ENCODE peak calls at places on chromosomes 12 and 14, in six cellular contexts. X, F, V, Z, W and J are unnamed samples. For H3K9me3, the result is how much of the 10 kb centered on the place peaks cover.

GRCh38 chr12:111076611-111077451 is 156.5 kb upstream of the MYL2 start:
- DNase-seq in X (no peak), F (no peak), V (no peak), Z (no peak), W (no peak), J (no peak)

GRCh38 chr12:57726884-57727757 is 11.4 kb downstream of the AGAP2 start:
- DNase-seq in X (no peak), F (no peak), V (peak), Z (no peak), W (no peak), J (peak)

GRCh38 chr14:52314521-52315354 is 626 bp downstream of the PTGER2 start:
- DNase-seq in X (peak), F (no peak), V (peak), Z (no peak), W (no peak), J (peak)

GRCh38 chr14:93231129-93231979 is 24.3 kb downstream of the UBR7 start:
- DNase-seq in X (no peak), F (no peak), V (peak), Z (no peak), W (no peak), J (peak)

GRCh38 chr12:22283006-22283506 is 51.5 kb downstream of the ST8SIA1 start:
- DNase-seq in X (no peak), F (no peak), V (no peak), Z (no peak), W (no peak), J (no peak)

GRCh38 chr12:9897524-9897923 is 16.2 kb downstream of the KLRF2 start:
- DNase-seq in X (no peak), F (no peak), V (no peak), Z (no peak), W (no peak), J (no peak)

GRCh38 chr14:59343585-59343984 is 121.6 kb downstream of the GPR135 start:
- DNase-seq in X (no peak), F (no peak), V (peak), Z (no peak), W (no peak), J (peak)

GRCh38 chr14:99395904-99396530 is 84.6 kb downstream of the SETD3 start:
- DNase-seq in X (no peak), F (no peak), V (no peak), Z (no peak), W (no peak), J (no peak)

GRCh38 chr14:78758333-78758732 is 588.2 kb downstream of the NRXN3 start:
- DNase-seq in X (peak), F (no peak), V (no peak), Z (peak), W (no peak), J (peak)

GRCh38 chr14:40616579-40616978 is 990.1 kb upstream of the LRFN5 start:
- DNase-seq in X (no peak), F (no peak), V (no peak), Z (no peak), W (no peak), J (no peak)

GRCh38 chr14:65277580-65278270 is 134.8 kb upstream of the FUT8 start:
- DNase-seq in X (no peak), F (no peak), V (no peak), Z (no peak), W (no peak), J (no peak)

GRCh38 chr12:45292486-45293195 is 76.7 kb downstream of the ANO6 start:
- DNase-seq in X (no peak), F (no peak), V (no peak), Z (no peak), W (no peak), J (no peak)

GRCh38 chr14:51972566-51972965 is 16.8 kb upstream of the RTRAF start:
- DNase-seq in X (no peak), F (no peak), V (no peak), Z (no peak), W (no peak), J (no peak)

GRCh38 chr12:67697981-67698380 is 49.4 kb downstream of the DYRK2 start:
- DNase-seq in X (no peak), F (no peak), V (no peak), Z (no peak), W (no peak), J (no peak)

GRCh38 chr12:62469704-62470103 is 3.1 kb downstream of the MON2 start:
- DNase-seq in X (no peak), F (no peak), V (no peak), Z (no peak), W (no peak), J (no peak)

GRCh38 chr12:113427882-113428281 is 5.7 kb downstream of the SDSL start:
- DNase-seq in X (no peak), F (no peak), V (no peak), Z (no peak), W (no peak), J (no peak)

GRCh38 chr12:107415066-107415465 is 270.5 kb upstream of the PWP1 start:
- DNase-seq in X (no peak), F (no peak), V (no peak), Z (no peak), W (no peak), J (no peak)

GRCh38 chr12:98635657-98636323 is 8.8 kb downstream of the IKBIP start:
- DNase-seq in X (no peak), F (no peak), V (no peak), Z (no peak), W (no peak), J (no peak)

GRCh38 chr14:90447720-90448497 is 51.1 kb downstream of the CALM1 start:
- DNase-seq in X (no peak), F (no peak), V (no peak), Z (peak), W (no peak), J (no peak)

GRCh38 chr14:55756563-55756962 is 176.6 kb downstream of the KTN1 start:
- DNase-seq in X (no peak), F (no peak), V (no peak), Z (no peak), W (no peak), J (no peak)

GRCh38 chr12:29145372-29146170 is 3.5 kb upstream of the FAR2 start:
- DNase-seq in X (no peak), F (no peak), V (no peak), Z (no peak), W (no peak), J (no peak)

GRCh38 chr14:92470215-92470614 is 43.4 kb upstream of the RIN3 start:
- DNase-seq in X (no peak), F (no peak), V (no peak), Z (no peak), W (no peak), J (no peak)

GRCh38 chr12:106000376-106001104 is 138.2 kb downstream of the NUAK1 start:
- DNase-seq in X (no peak), F (no peak), V (no peak), Z (no peak), W (no peak), J (no peak)

GRCh38 chr12:101670007-101670671 is 27.3 kb upstream of the CHPT1 start:
- DNase-seq in X (peak), F (peak), V (no peak), Z (peak), W (no peak), J (peak)

GRCh38 chr12:11621797-11622423 is 27.6 kb upstream of the ETV6 start:
- DNase-seq in X (no peak), F (no peak), V (no peak), Z (no peak), W (no peak), J (peak)

GRCh38 chr12:31732926-31733548 is 4.2 kb upstream of the AMN1 start:
- DNase-seq in X (no peak), F (no peak), V (no peak), Z (peak), W (no peak), J (no peak)

GRCh38 chr12:77130193-77130592 is 64.8 kb upstream of the E2F7 start:
- DNase-seq in X (no peak), F (no peak), V (no peak), Z (no peak), W (no peak), J (no peak)

GRCh38 chr14:71444030-71444822 is 488.0 kb upstream of the RGS6 start:
- DNase-seq in X (no peak), F (no peak), V (no peak), Z (no peak), W (no peak), J (no peak)

GRCh38 chr14:49139593-49139992 is 446.6 kb downstream of the RPS29 start:
- DNase-seq in X (no peak), F (no peak), V (no peak), Z (no peak), W (no peak), J (no peak)

GRCh38 chr14:77856930-77857329 is 57.0 kb downstream of the ADCK1 start:
- DNase-seq in X (no peak), F (no peak), V (no peak), Z (no peak), W (no peak), J (no peak)

GRCh38 chr12:103771466-103771865 is 69.6 kb downstream of the NT5DC3 start:
- DNase-seq in X (no peak), F (peak), V (no peak), Z (peak), W (no peak), J (peak)

DNA sequence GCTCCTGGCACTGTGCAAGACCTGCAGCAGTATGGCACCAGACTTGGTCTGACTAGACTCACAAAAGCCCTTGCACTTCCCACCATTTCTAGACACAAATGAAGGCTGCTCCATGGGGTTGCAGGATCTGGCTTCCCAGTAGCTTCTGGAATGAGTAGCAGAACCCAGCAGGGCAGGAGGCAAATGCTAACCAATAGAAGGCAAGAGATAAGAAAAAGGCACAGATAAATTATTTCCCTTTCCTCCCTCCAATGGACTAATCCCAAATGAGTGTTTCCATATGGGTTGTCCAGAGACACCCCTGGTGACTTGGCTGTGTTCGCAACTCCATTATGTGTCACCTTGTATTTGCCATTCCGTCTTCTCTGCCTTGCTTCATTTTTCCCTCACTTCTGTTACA is 49.7 kb downstream of the KIF21A start:
- DNase-seq in X (no peak), F (no peak), V (no peak), Z (no peak), W (no peak), J (peak)
- H3K4me3 ChIP-seq in X (no peak), F (no peak), V (no peak), Z (no peak), W (no peak), J (peak)

GRCh38 chr12:132314516-132315233 is 14.7 kb downstream of the GALNT9 start:
- DNase-seq in X (no peak), F (no peak), V (no peak), Z (no peak), W (no peak), J (no peak)

GRCh38 chr12:132312516-132312915 is 16.9 kb downstream of the GALNT9 start:
- DNase-seq in X (no peak), F (no peak), V (no peak), Z (no peak), W (no peak), J (no peak)

GRCh38 chr12:132311201-132311915 is 18.0 kb downstream of the GALNT9 start:
- DNase-seq in X (no peak), F (no peak), V (no peak), Z (no peak), W (no peak), J (no peak)

GRCh38 chr12:132314035-132314434 is 15.4 kb downstream of the GALNT9 start:
- DNase-seq in X (no peak), F (no peak), V (no peak), Z (no peak), W (no peak), J (no peak)

GRCh38 chr12:132313182-132313581 is 16.2 kb downstream of the GALNT9 start:
- DNase-seq in X (no peak), F (no peak), V (no peak), Z (no peak), W (no peak), J (no peak)
- H3K9me3 ChIP-seq in X (under half), F (under half), V (under half), Z (under half), W (under half), J (under half)

DNA sequence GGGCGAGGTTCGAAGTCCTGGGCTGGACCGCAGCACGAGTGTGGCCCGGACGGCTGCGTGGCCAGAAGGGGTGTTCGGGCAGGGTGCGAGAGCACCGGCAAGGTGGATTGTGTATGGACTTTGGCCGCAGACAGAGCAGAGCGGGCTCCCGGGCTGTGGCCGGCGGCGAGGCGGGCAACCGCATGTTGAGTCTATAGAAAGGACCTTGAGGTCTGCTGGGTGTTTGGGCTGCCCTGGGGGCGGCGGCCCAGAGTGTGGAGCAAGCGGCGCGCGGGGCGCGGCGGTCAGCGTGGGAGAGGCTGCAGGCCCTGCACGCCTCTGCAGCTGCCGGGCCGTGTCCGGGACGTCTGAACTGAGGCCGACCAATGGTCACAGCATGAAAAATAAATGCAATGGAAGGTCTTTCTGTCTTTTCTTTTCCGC is 5.7 kb upstream of the HOXC9 start:
- DNase-seq in X (no peak), F (no peak), V (no peak), Z (peak), W (no peak), J (no peak)
- H3K4me3 ChIP-seq in X (peak), F (peak), V (peak), Z (peak), W (peak), J (no peak)

GRCh38 chr12:93925585-93925984 is 222.8 kb upstream of the PLXNC1 start:
- DNase-seq in X (no peak), F (no peak), V (no peak), Z (no peak), W (no peak), J (no peak)

GRCh38 chr12:93926237-93926636 is 222.1 kb upstream of the PLXNC1 start:
- DNase-seq in X (no peak), F (no peak), V (no peak), Z (no peak), W (no peak), J (no peak)

GRCh38 chr12:93921511-93921910 is 226.9 kb upstream of the PLXNC1 start:
- DNase-seq in X (no peak), F (no peak), V (no peak), Z (no peak), W (no peak), J (no peak)

GRCh38 chr12:93922583-93923006 is 225.8 kb upstream of the PLXNC1 start:
- DNase-seq in X (no peak), F (no peak), V (no peak), Z (peak), W (no peak), J (no peak)

DNA sequence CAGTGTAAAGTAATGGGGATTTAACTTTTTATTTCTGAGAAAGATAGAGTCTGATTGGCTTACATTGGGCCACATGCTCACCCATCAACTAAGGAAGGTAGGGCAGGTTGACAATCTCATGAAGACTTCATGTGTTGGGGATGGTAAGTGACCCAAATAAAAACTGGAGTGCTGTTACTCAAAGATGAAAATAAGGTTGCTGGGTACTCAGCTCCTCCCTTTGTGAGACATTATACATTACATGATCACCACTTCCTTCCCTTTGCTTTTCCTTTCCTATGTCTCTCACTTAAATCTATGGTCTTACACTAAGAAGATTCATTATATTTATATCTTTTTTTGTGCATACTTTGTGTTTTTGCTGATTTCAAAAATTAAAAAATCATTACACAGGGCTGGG is 224.0 kb upstream of the PLXNC1 start:
- DNase-seq in X (no peak), F (no peak), V (no peak), Z (no peak), W (no peak), J (no peak)
- H3K9me3 ChIP-seq in X (under half), F (under half), V (under half), Z (under half), W (under half), J (under half)

DNA sequence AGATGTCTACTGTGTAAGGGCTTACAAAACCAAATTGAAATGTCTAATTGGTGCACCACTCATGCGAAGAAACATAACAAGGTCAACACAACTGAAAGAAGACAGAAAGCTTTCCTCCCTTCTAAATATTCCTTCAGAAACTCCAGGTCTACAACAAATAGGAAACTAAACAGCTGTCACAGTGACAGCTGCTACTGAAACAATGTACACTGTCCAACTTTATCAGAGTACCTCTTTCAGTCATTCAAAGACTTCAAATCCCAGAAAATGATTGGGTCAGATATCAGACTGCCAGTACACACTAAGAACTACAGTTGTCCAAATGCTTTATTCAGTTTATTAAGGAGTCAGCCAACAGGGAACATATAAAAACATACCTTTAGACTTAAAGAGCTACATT is 35.2 kb downstream of the CEP128 start:
- DNase-seq in X (no peak), F (no peak), V (no peak), Z (no peak), W (no peak), J (no peak)
- H3K4me3 ChIP-seq in X (no peak), F (no peak), V (no peak), Z (no peak), W (no peak), J (no peak)